ENCODE peak calls at places on chromosomes 11 and 22, in ten cellular contexts. J is stomach; P is adrenal gland; Z is CD8-positive, alpha-beta T cell; N is GM12865; W is kidney; U is HFF-Myc; F is astrocyte of the cerebellum; B is spleen; D is AG04449. T is an unnamed sample.

GRCh38 chr11:102047305-102047924 is at the start of gene CFAP300:
- DNase-seq in Z (no peak), B (peak; percentile 74), D (peak; percentile 9), N (peak; percentile 34), F (no peak), U (peak; percentile 25), W (peak; percentile 97), P (peak; percentile 88), J (peak; percentile 82), T (peak; percentile 28)

GRCh38 chr11:111698852-111699559 is 67.2 kb downstream of the PPP2R1B start:
- DNase-seq in B (no peak), N (no peak), J (no peak), F (no peak), P (no peak), U (no peak), D (no peak), W (no peak), Z (no peak), T (no peak)

GRCh38 chr11:76641905-76642304 is 28.6 kb downstream of the LRRC32 start:
- DNase-seq in U (no peak), D (no peak), B (no peak), F (no peak), Z (no peak), J (no peak), N (no peak), P (no peak), W (no peak), T (no peak)

GRCh38 chr22:50027639-50028537 is 15.3 kb upstream of the IL17REL start:
- DNase-seq in F (no peak), D (no peak), B (peak; percentile 73), U (no peak), Z (peak; percentile 72), W (peak; percentile 87), N (no peak), J (peak; percentile 87), P (no peak), T (no peak)

GRCh38 chr11:106152824-106153223 is 75.4 kb downstream of the AASDHPPT start:
- DNase-seq in J (no peak), W (no peak), Z (no peak), F (no peak), D (no peak), B (no peak), U (no peak), N (no peak), P (no peak), T (no peak)

GRCh38 chr11:133605493-133605892 is 73.2 kb upstream of the OPCML start:
- DNase-seq in Z (no peak), D (no peak), F (no peak), N (no peak), W (no peak), B (no peak), U (no peak), P (no peak), J (no peak), T (no peak)

GRCh38 chr22:37953062-37953436 is 352 bp downstream of the C22orf23 start:
- DNase-seq in F (no peak), J (no peak), U (no peak), W (no peak), B (no peak), N (no peak), D (no peak), Z (no peak), P (peak; percentile 42), T (no peak)

GRCh38 chr11:59918494-59918893 is 19.7 kb upstream of the OOSP1 start:
- DNase-seq in B (no peak), Z (no peak), U (no peak), D (no peak), P (no peak), J (no peak), N (no peak), F (no peak), W (no peak), T (no peak)

GRCh38 chr11:134144744-134145143 is 75.9 kb downstream of the JAM3 start:
- DNase-seq in D (no peak), Z (no peak), W (no peak), N (no peak), U (no peak), F (no peak), P (no peak), J (no peak), B (no peak), T (no peak)

GRCh38 chr11:12585861-12586260 is 88.4 kb upstream of the TEAD1 start:
- DNase-seq in B (no peak), N (no peak), U (no peak), W (no peak), J (no peak), Z (no peak), D (no peak), F (no peak), P (no peak), T (no peak)

GRCh38 chr11:133619973-133620372 is 87.7 kb upstream of the OPCML start:
- DNase-seq in B (no peak), Z (no peak), U (no peak), N (peak; percentile 16), D (no peak), F (no peak), P (no peak), W (no peak), J (no peak), T (no peak)

GRCh38 chr22:46066691-46067090 is 83.6 kb upstream of the PPARA start:
- DNase-seq in F (no peak), Z (no peak), B (peak; percentile 33), P (no peak), U (no peak), D (no peak), W (peak; percentile 37), N (no peak), J (peak; percentile 44), T (no peak)

GRCh38 chr22:36358533-36359171 is 29.1 kb downstream of the MYH9 start:
- DNase-seq in F (no peak), U (no peak), J (no peak), Z (no peak), N (no peak), P (no peak), W (peak; percentile 76), B (no peak), D (no peak), T (no peak)

GRCh38 chr11:122559734-122560382 is 95.7 kb upstream of the UBASH3B start:
- DNase-seq in J (no peak), D (no peak), W (no peak), U (no peak), P (no peak), Z (no peak), N (peak; percentile 4), B (no peak), F (no peak), T (no peak)

GRCh38 chr11:122556605-122557004 is 98.9 kb upstream of the UBASH3B start:
- DNase-seq in N (no peak), F (no peak), J (no peak), P (no peak), Z (no peak), B (peak; percentile 75), D (no peak), U (no peak), W (no peak), T (no peak)
- TF ChIP-seq CTCF in N (no peak), F (peak; percentile 26), J (no peak), P (peak; percentile 8), Z (no peak), B (no peak), D (peak; percentile 66), U (peak; percentile 50), W (no peak), T (peak; percentile 49)

GRCh38 chr11:128212324-128212723 is 375.0 kb downstream of the ETS1 start:
- DNase-seq in W (no peak), D (no peak), P (no peak), N (no peak), U (no peak), B (no peak), Z (no peak), J (no peak), F (no peak), T (no peak)

GRCh38 chr11:128215238-128215882 is 372.0 kb downstream of the ETS1 start:
- DNase-seq in Z (no peak), D (no peak), U (no peak), F (no peak), W (peak; percentile 58), B (no peak), P (no peak), N (no peak), J (no peak), T (no peak)

GRCh38 chr11:128214263-128214662 is 373.1 kb downstream of the ETS1 start:
- DNase-seq in U (no peak), D (no peak), B (no peak), P (no peak), F (no peak), J (no peak), N (no peak), W (no peak), Z (no peak), T (no peak)

GRCh38 chr11:128216198-128216597 is 371.2 kb downstream of the ETS1 start:
- DNase-seq in F (no peak), P (no peak), U (no peak), J (no peak), Z (no peak), B (no peak), W (no peak), N (no peak), D (no peak), T (no peak)

GRCh38 chr11:128213461-128213860 is 373.9 kb downstream of the ETS1 start:
- DNase-seq in B (no peak), N (no peak), P (no peak), U (no peak), W (no peak), Z (no peak), F (no peak), J (no peak), D (no peak), T (no peak)
- H3K4me3 ChIP-seq in B (no peak overlapping the region), N (no peak overlapping the region), P (no peak overlapping the region), U (no peak overlapping the region), W (no peak overlapping the region), Z (no peak overlapping the region), F (no peak overlapping the region), J (no peak overlapping the region), D (no peak overlapping the region), T (no peak overlapping the region)

GRCh38 chr11:119700030-119700429 is 29.0 kb downstream of the NECTIN1 start:
- DNase-seq in P (no peak), Z (no peak), W (no peak), D (no peak), F (no peak), N (no peak), U (no peak), J (no peak), B (no peak), T (no peak)
- TF ChIP-seq CTCF in P (no peak), Z (no peak), W (no peak), D (no peak), F (no peak), N (no peak), U (no peak), J (no peak), B (no peak), T (no peak)

DNA sequence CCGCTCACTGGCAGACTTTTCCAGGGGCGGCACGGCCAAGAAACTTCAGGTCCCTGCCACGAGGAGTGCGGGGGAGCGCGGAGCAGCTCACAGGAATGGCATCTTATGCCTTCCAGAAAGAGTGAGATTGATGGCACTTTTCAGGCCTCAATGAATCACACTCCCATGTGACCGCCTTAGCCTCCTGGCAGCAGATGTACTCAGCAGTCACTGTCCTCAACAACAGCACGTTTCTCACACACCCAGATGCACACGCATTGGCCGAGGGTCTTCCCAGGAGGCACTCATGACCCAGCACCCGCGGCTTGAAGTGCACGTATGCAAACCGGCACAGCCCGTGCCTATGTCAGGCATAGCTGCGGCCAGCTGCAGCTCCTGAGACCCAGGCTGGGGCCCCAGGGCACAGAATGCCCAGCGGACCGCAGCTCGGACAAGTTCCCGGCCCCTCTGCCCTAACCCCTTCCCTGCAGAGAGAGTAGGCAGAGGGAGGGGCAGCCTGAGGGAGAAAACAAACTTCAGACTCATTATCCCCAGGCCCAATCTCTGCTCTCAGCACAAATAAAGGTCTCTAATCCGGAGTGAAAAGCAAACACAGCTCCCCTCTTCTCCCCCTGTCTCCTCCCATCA is 48.3 kb downstream of the RPUSD4 start:
- DNase-seq in N (no peak), F (no peak), D (peak; percentile 82), U (peak; percentile 69), B (peak; percentile 67), J (no peak), P (no peak), W (no peak), Z (no peak), T (peak; percentile 59)
- H3K4me3 ChIP-seq in N (no peak overlapping the region), F (no peak overlapping the region), D (peak overlapping the region; percentile 19), U (no peak overlapping the region), B (no peak overlapping the region), J (no peak overlapping the region), P (no peak overlapping the region), W (no peak overlapping the region), Z (no peak overlapping the region), T (peak overlapping the region; percentile 8)

T was measured in retinal pigment epithelial cell.